ENCODE peak calls at places on chromosome 6, in eight cellular contexts. L is thoracic aorta; U is fibroblast of mammary gland; Y is EL; A is NCI-H748 treated with DMSO at 0.1 percent for 48 hours; O is left cardiac atrium; X is effector memory CD8-positive, alpha-beta T cell; C is activated naive CD4-positive, alpha-beta T cell treated with anti-CD3 and anti-CD28 coated beads, Interleukin-2, amount 10 ng/mL, durations not matched to agents 7 days and 5 days. K is an unnamed sample.

GRCh38 chr6:67640462-67640861 is 994.6 kb upstream of the ADGRB3 start:
- DNase-seq in A (no peak), U (peak; percentile 47), L (no peak), C (no peak), X (no peak), O (no peak), Y (no peak), K (no peak)

GRCh38 chr6:136641873-136642465 is 91.7 kb upstream of the MAP7 start:
- DNase-seq in L (no peak), C (no peak), Y (no peak), A (no peak), O (no peak), U (no peak), X (no peak), K (no peak)

GRCh38 chr6:124882580-124883393 is 79.5 kb upstream of the RNF217 start:
- DNase-seq in Y (peak; percentile 47), C (no peak), L (no peak), O (no peak), X (no peak), U (peak; percentile 54), A (no peak), K (no peak)

GRCh38 chr6:34791164-34791841 is 580 bp upstream of the BLTP3A start:
- DNase-seq in X (no peak), A (peak; percentile 65), O (peak; percentile 41), L (no peak), Y (peak; percentile 44), C (no peak), U (peak; percentile 30), K (peak; percentile 62)

GRCh38 chr6:149897015-149897697 is 757 bp downstream of the RAET1E start:
- DNase-seq in L (peak; percentile 83), Y (peak; percentile 93), X (no peak), A (no peak), U (peak; percentile 94), O (peak; percentile 88), C (no peak), K (no peak)

GRCh38 chr6:93017213-93017612 is 402.1 kb downstream of the EPHA7 start:
- DNase-seq in U (no peak), A (no peak), O (no peak), X (no peak), L (no peak), Y (no peak), C (no peak), K (no peak)

GRCh38 chr6:158630944-158631616 is 13.5 kb downstream of the DYNLT1 start:
- DNase-seq in L (no peak), O (peak; percentile 80), U (peak; percentile 73), C (no peak), X (no peak), Y (no peak), A (no peak), K (no peak)

GRCh38 chr6:27096834-27097511 is 150.5 kb upstream of the PRSS16 start:
- DNase-seq in O (peak; percentile 35), C (peak; percentile 51), U (peak; percentile 80), L (no peak), Y (peak; percentile 84), A (no peak), X (no peak), K (no peak)

GRCh38 chr6:118558811-118559217 is 10.7 kb downstream of the PLN start:
- DNase-seq in U (peak; percentile 35), O (no peak), C (peak; percentile 25), L (no peak), Y (no peak), X (peak; percentile 23), A (no peak), K (no peak)

GRCh38 chr6:157449610-157450009 is 68.6 kb downstream of the ZDHHC14 start:
- DNase-seq in U (no peak), X (no peak), O (no peak), Y (no peak), C (no peak), L (no peak), A (no peak), K (no peak)

GRCh38 chr6:156427345-156427744 is 349.8 kb upstream of the ARID1B start:
- DNase-seq in A (no peak), O (peak; percentile 55), Y (peak; percentile 95), U (peak; percentile 90), L (peak; percentile 38), X (no peak), C (no peak), K (no peak)

GRCh38 chr6:14292119-14292518 is 174.5 kb downstream of the CD83 start:
- DNase-seq in A (peak; percentile 96), O (no peak), U (no peak), L (no peak), Y (no peak), C (no peak), X (no peak), K (no peak)

GRCh38 chr6:73747293-73747692 is 51.3 kb downstream of the CD109 start:
- DNase-seq in L (no peak), X (no peak), U (no peak), O (no peak), A (no peak), Y (no peak), C (no peak), K (no peak)

GRCh38 chr6:6701864-6702263 is 113.3 kb downstream of the LY86 start:
- DNase-seq in C (no peak), Y (no peak), X (no peak), L (no peak), U (no peak), O (no peak), A (no peak), K (no peak)

GRCh38 chr6:134822920-134823430 is 126.9 kb downstream of the ALDH8A1 start:
- DNase-seq in C (peak; percentile 43), O (peak; percentile 47), X (peak; percentile 12), A (peak; percentile 80), U (peak; percentile 93), L (no peak), Y (peak; percentile 89), K (peak; percentile 73)

GRCh38 chr6:111792914-111793700 is 80.1 kb downstream of the FYN start:
- DNase-seq in L (no peak), A (no peak), X (no peak), C (no peak), O (no peak), U (no peak), Y (no peak), K (no peak)

GRCh38 chr6:40410792-40411191 is 176.4 kb downstream of the LRFN2 start:
- DNase-seq in O (no peak), Y (no peak), X (no peak), L (no peak), C (no peak), A (no peak), U (no peak), K (no peak)

GRCh38 chr6:96058094-96058493 is 42.3 kb downstream of the FUT9 start:
- DNase-seq in A (no peak), Y (no peak), L (no peak), C (no peak), U (no peak), X (no peak), O (no peak), K (no peak)

GRCh38 chr6:46263709-46264091 is 92.9 kb upstream of the ENPP5 start:
- DNase-seq in O (no peak), X (no peak), C (no peak), L (no peak), U (peak; percentile 96), A (no peak), Y (peak; percentile 30), K (no peak)

GRCh38 chr6:1609662-1610496 is at the start of gene FOXC1:
- DNase-seq in U (peak; percentile 89), L (peak; percentile 60), C (peak; percentile 54), Y (peak; percentile 95), A (peak; percentile 73), X (no peak), O (peak; percentile 92), K (peak; percentile 95)

GRCh38 chr6:168045706-168046620 is 33.0 kb downstream of the FRMD1 start:
- DNase-seq in X (no peak), A (no peak), C (no peak), Y (no peak), L (no peak), O (no peak), U (no peak), K (no peak)

GRCh38 chr6:109441069-109441816 is 719 bp downstream of the SMPD2 start:
- DNase-seq in X (peak; percentile 50), Y (peak; percentile 50), O (peak; percentile 60), C (peak; percentile 56), L (no peak), U (peak; percentile 31), A (peak; percentile 14), K (peak; percentile 70)

GRCh38 chr6:30327232-30327746 is 562 bp downstream of the TRIM39 start:
- DNase-seq in L (no peak), C (no peak), U (no peak), X (no peak), A (no peak), O (no peak), Y (no peak), K (no peak)

GRCh38 chr6:53302678-53303360 is 45.9 kb downstream of the ELOVL5 start:
- DNase-seq in A (no peak), Y (peak; percentile 79), O (no peak), X (no peak), U (peak; percentile 85), L (no peak), C (peak; percentile 26), K (no peak)

GRCh38 chr6:157648561-157648960 is 174.5 kb upstream of the SNX9 start:
- DNase-seq in C (no peak), A (no peak), X (no peak), O (no peak), L (no peak), U (no peak), Y (peak; percentile 7), K (no peak)

GRCh38 chr6:36720251-36721141 is 22.9 kb downstream of the RAB44 start:
- DNase-seq in U (no peak), C (peak; percentile 15), X (no peak), O (no peak), A (no peak), Y (no peak), L (no peak), K (no peak)

GRCh38 chr6:70222350-70222749 is 80.5 kb downstream of the COL9A1 start:
- DNase-seq in O (no peak), L (no peak), C (no peak), U (no peak), Y (no peak), X (no peak), A (peak; percentile 10), K (no peak)

GRCh38 chr6:13044390-13044789 is 283.9 kb downstream of the TBC1D7 start:
- DNase-seq in O (no peak), A (no peak), Y (peak; percentile 34), L (no peak), C (no peak), U (peak; percentile 48), X (no peak), K (no peak)

GRCh38 chr6:16343593-16343992 is 105.2 kb downstream of the GMPR start:
- DNase-seq in X (no peak), L (no peak), Y (no peak), C (no peak), A (no peak), O (no peak), U (no peak), K (no peak)

K was measured in HuH-7.5.